ENCODE peak calls at places on chromosomes 16 and 17, in five cellular contexts. R is GM12878, B is K562, K is H1, E is GM12891. U is an unnamed sample.

GRCh38 chr17:71011389-71011788 is 842.1 kb downstream of the KCNJ2 start:
- DNase-seq in K (no peak), B (peak; percentile 3), E (no peak), R (no peak), U (no peak)

GRCh38 chr17:41894791-41895331 is 23.9 kb downstream of the ACLY start:
- DNase-seq in B (no peak), K (no peak), E (no peak), R (no peak), U (no peak)

GRCh38 chr16:79429276-79430128 is 171.0 kb downstream of the MAF start:
- DNase-seq in E (no peak), B (no peak), K (no peak), R (no peak), U (no peak)

GRCh38 chr16:85998868-85999729 is 100.1 kb downstream of the IRF8 start:
- DNase-seq in K (no peak), E (no peak), B (no peak), R (no peak), U (no peak)

GRCh38 chr17:66834919-66835454 is at the start of gene CACNG5:
- DNase-seq in E (no peak), B (peak; percentile 24), R (no peak), K (peak; percentile 80), U (no peak)

GRCh38 chr16:65954446-65954845 is 412.0 kb upstream of the CDH5 start:
- DNase-seq in E (no peak), R (no peak), K (no peak), B (no peak), U (no peak)

GRCh38 chr16:57115504-57116182 is 23.3 kb downstream of the CPNE2 start:
- DNase-seq in K (no peak), E (no peak), B (no peak), R (no peak), U (no peak)

GRCh38 chr17:13212861-13213260 is 195.0 kb upstream of the ELAC2 start:
- DNase-seq in E (no peak), K (no peak), R (no peak), B (no peak), U (no peak)

GRCh38 chr17:17993366-17993765 is 20.7 kb downstream of the DRC3 start:
- DNase-seq in B (no peak), E (no peak), R (no peak), K (no peak), U (no peak)

GRCh38 chr17:48241131-48241591 is 133.6 kb downstream of the SNX11 start:
- DNase-seq in K (no peak), B (peak; percentile 91), R (peak; percentile 54), E (peak; percentile 27), U (peak; percentile 31)

GRCh38 chr16:80314042-80314441 is 226.8 kb upstream of the DYNLRB2 start:
- DNase-seq in E (no peak), R (no peak), B (no peak), K (no peak), U (no peak)

GRCh38 chr17:17890773-17891759 is 54.3 kb upstream of the SREBF1 start:
- DNase-seq in E (peak; percentile 50), B (peak; percentile 77), R (no peak), K (no peak), U (peak; percentile 48)

GRCh38 chr16:26863971-26864370 is 202.8 kb upstream of the C16orf82 start:
- DNase-seq in B (no peak), K (no peak), R (no peak), E (no peak), U (no peak)

GRCh38 chr16:71552698-71553503 is 24.0 kb downstream of the TAT start:
- DNase-seq in B (peak; percentile 22), E (no peak), R (no peak), K (no peak), U (no peak)

GRCh38 chr17:48294989-48295892 is 134.8 kb downstream of the SKAP1 start:
- DNase-seq in B (peak; percentile 41), K (no peak), E (no peak), R (peak; percentile 47), U (no peak)

GRCh38 chr17:30379303-30380105 is 777 bp downstream of the CPD start:
- DNase-seq in B (peak; percentile 28), E (no peak), R (no peak), K (peak; percentile 62), U (no peak)

GRCh38 chr16:8850279-8850885 is 18.4 kb downstream of the CARHSP1 start:
- DNase-seq in E (peak; percentile 19), K (no peak), B (no peak), R (no peak), U (no peak)

GRCh38 chr16:23508589-23509440 is 1.5 kb downstream of the GGA2 start:
- DNase-seq in R (no peak), B (peak; percentile 60), E (no peak), K (peak; percentile 54), U (no peak)

GRCh38 chr16:87723224-87723619 is 42.6 kb downstream of the KLHDC4 start:
- DNase-seq in R (peak; percentile 58), E (peak; percentile 63), K (no peak), B (peak; percentile 78), U (no peak)

GRCh38 chr17:75738218-75738802 is 17.1 kb downstream of the ITGB4 start:
- DNase-seq in E (peak; percentile 67), K (no peak), B (peak; percentile 37), R (no peak), U (no peak)

GRCh38 chr17:74355065-74355464 is 6.6 kb downstream of the BTBD17 start:
- DNase-seq in K (no peak), E (no peak), B (no peak), R (no peak), U (no peak)

GRCh38 chr17:61537264-61537771 is 53.7 kb downstream of the NACA2 start:
- DNase-seq in R (no peak), E (no peak), K (no peak), B (no peak), U (no peak)

GRCh38 chr17:49946208-49946607 is 22.8 kb upstream of the DLX4 start:
- DNase-seq in R (no peak), E (no peak), B (no peak), K (no peak), U (no peak)

GRCh38 chr16:3065069-3065741 is at the start of gene IL32:
- DNase-seq in K (no peak), E (no peak), B (no peak), R (no peak), U (no peak)

GRCh38 chr16:10405386-10405939 is 19.6 kb downstream of the ATF7IP2 start:
- DNase-seq in B (peak; percentile 86), E (no peak), R (no peak), K (no peak), U (no peak)

GRCh38 chr17:77720946-77721822 is 237.3 kb upstream of the TNRC6C start:
- DNase-seq in B (no peak), E (no peak), K (peak; percentile 42), R (no peak), U (no peak)
- TF ChIP-seq POLR2AphosphoS5 in B (no peak), E (no peak), K (no peak), R (no peak), U (no peak)

DNA sequence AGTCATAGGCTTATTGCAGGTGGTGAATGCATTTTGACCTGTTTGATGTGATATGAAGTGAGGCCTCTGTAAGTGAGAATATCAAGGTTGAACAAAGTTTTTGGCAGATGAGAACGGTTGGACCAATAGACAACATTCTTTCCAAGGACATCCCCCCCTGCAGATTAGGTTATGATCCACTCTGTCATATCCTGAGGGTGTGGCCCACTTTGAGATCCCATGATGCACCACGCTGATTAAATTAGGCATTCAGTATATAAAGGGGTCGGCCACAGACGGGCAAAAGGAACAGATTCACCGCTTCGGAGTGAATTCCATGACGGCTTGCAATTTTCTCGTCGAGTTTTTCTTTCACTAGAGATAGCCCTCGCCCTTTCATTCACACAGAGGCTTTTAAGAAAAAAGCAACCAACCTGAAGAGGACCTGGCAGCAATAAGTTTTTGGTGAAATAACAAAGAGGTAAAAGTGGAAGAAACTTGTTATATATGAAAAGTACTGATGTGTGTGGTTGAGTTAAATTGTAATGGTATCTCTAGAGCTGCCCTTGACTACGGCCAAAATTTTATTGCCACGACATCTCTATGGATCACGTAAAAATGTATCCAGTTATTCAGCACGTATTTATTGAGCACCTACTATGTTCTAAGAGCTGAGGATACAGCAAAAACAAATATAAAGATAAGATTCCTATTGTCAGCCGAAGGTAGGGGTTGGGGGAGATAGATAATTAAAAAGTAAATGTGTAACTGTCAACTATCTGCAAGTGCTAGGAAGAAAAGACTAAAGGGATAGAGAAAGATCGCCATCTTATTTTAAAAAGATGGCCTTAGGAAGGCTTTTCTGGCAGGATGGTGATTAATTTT is 1.7 kb upstream of the RBBP6 start:
- DNase-seq in B (peak; percentile 85), R (no peak), K (no peak), E (no peak), U (no peak)
- TF ChIP-seq POLR2A in B (peak; percentile 83), R (no peak), K (no peak), E (no peak), U (no peak)

DNA sequence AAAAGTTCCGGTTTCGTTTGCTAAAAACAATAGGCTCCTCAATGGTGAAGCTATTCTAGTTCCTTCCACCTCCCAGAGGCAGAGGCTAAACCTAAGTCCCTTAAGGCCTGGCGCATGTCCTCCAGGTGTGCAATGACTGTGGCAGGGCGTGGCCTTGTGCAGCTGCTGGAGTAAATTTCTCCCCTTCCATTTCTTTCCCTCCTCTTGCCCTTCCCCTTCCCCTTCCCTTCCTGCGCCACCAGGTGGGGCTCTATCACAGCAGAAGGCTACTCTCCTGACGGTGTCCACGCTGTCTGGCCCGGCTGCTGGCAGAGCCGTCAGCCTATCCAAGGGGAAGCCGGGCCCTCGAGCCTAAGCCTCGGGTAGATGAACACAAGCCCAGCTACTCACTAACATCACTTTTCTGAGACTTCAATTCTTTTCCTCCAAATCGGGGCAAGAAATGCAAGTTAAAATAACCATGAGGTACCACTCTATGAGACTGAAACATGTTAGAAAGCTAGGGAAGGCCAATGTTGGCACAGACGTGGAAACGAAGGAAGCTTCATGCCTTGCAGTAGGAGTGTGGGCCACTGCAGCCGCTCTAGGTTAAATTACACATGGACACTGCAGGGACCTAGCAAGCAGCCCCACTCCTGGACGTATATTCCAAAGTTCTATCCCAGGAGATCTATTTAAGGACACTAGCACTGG is 34.4 kb downstream of the C16orf78 start:
- DNase-seq in B (peak; percentile 76), K (peak; percentile 91), E (peak; percentile 66), R (peak; percentile 64), U (peak; percentile 60)
- TF ChIP-seq TAF1 in B (no peak), K (no peak), E (no peak), R (no peak), U (no peak)

GRCh38 chr16:67661864-67662652 is 1.3 kb downstream of the PARD6A start:
- DNase-seq in R (no peak), E (no peak), K (no peak), B (no peak), U (no peak)

GRCh38 chr16:67660564-67661028 is at the start of gene PARD6A:
- DNase-seq in K (peak; percentile 94), E (peak; percentile 100), R (peak; percentile 87), B (peak; percentile 98), U (peak; percentile 100)

GRCh38 chr16:67662653-67663010 is 1.9 kb downstream of the PARD6A start:
- DNase-seq in E (no peak), R (no peak), B (no peak), K (no peak), U (no peak)

GRCh38 chr16:67659675-67660563 is at the start of gene ACD:
- DNase-seq in B (peak; percentile 95), R (peak; percentile 65), E (peak; percentile 100), K (peak; percentile 98), U (peak; percentile 100)

DNA sequence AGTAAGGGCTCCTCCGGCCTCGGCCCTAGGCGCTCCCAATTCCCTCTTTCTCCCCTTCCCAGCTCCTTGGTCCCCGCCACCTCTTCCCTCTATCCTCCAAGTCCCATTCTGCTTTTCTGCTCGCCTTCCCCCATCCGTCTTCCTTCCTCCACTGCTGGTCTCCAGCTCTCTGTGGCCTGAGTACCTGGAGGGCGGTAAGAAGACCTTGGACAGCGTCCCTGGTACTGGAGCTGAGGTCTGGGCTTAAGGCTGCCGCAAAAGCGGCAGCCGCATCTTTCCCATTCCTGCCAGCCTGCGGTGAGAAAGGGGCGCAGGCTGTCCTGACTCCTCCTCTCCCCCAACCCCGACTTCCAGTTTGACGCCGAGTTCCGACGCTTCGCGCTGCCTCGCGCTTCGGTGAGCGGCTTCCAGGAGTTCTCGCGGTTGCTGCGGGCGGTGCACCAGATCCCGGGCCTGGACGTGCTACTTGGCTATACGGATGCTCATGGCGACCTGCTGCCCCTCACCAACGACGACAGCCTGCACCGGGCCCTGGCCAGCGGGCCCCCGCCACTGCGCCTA is 421 bp downstream of the PARD6A start:
- DNase-seq in K (peak; percentile 76), B (no peak), E (no peak), R (no peak), U (no peak)
- TF ChIP-seq POLR2AphosphoS5 in K (no peak), B (no peak), E (no peak), R (no peak), U (no peak)

U was measured in GM12892.